ENCODE peak calls at places on chromosome 22, in six cellular contexts. G is NCI-H774, X is spleen, Q is heart right ventricle, L is aorta, U is nucleus accumbens. W is an unnamed sample.

GRCh38 chr22:42016111-42016510 is 17.5 kb downstream of the WBP2NL start:
- DNase-seq in X (no peak), L (no peak), G (no peak), U (no peak), Q (no peak), W (no peak)

GRCh38 chr22:43275545-43275981 is 67.6 kb downstream of the SCUBE1 start:
- DNase-seq in Q (no peak), G (no peak), U (no peak), L (no peak), X (no peak), W (no peak)

GRCh38 chr22:37314315-37315046 is 32.2 kb downstream of the CYTH4 start:
- DNase-seq in G (no peak), X (peak; percentile 81), Q (no peak), U (no peak), L (no peak), W (no peak)

GRCh38 chr22:19873138-19873959 is 18.7 kb upstream of the GNB1L start:
- DNase-seq in X (peak; percentile 69), U (no peak), L (peak; percentile 72), Q (no peak), G (no peak), W (peak; percentile 34)

GRCh38 chr22:41543854-41544670 is at the start of gene POLR3H:
- DNase-seq in Q (peak; percentile 99), X (peak; percentile 99), G (peak; percentile 88), L (peak; percentile 99), U (peak; percentile 95), W (peak; percentile 100)

GRCh38 chr22:17140826-17141771 is 18.0 kb downstream of the HDHD5 start:
- DNase-seq in X (peak; percentile 56), Q (no peak), G (no peak), U (no peak), L (peak; percentile 70), W (no peak)

GRCh38 chr22:19722915-19723164 is 499 bp upstream of the GP1BB start:
- DNase-seq in Q (no peak), G (no peak), X (no peak), L (no peak), U (no peak), W (no peak)

GRCh38 chr22:44425356-44425755 is 72.7 kb downstream of the RTL6 start:
- DNase-seq in Q (no peak), X (no peak), L (no peak), U (no peak), G (no peak), W (no peak)

GRCh38 chr22:29987143-29987542 is 93.1 kb upstream of the HORMAD2 start:
- DNase-seq in L (no peak), Q (no peak), G (no peak), X (no peak), U (peak; percentile 17), W (no peak)

GRCh38 chr22:49663823-49664222 is 163.8 kb downstream of the BRD1 start:
- DNase-seq in X (peak; percentile 72), G (no peak), Q (no peak), L (peak; percentile 67), U (no peak), W (no peak)

GRCh38 chr22:25057013-25057881 is 104.7 kb downstream of the KIAA1671 start:
- DNase-seq in G (peak; percentile 29), Q (peak; percentile 75), X (peak; percentile 87), L (peak; percentile 91), U (no peak), W (peak; percentile 78)

GRCh38 chr22:30347255-30347892 is 9.3 kb downstream of the SF3A1 start:
- DNase-seq in L (no peak), U (no peak), G (no peak), X (no peak), Q (no peak), W (no peak)

GRCh38 chr22:36291831-36292740 is 39.2 kb downstream of the APOL1 start:
- DNase-seq in X (peak; percentile 59), L (peak; percentile 74), G (no peak), U (no peak), Q (no peak), W (peak; percentile 36)

GRCh38 chr22:19291218-19291579 is 320 bp downstream of the CLTCL1 start:
- DNase-seq in G (no peak), U (no peak), Q (peak; percentile 45), X (no peak), L (peak; percentile 85), W (peak; percentile 69)

GRCh38 chr22:22123118-22123959 is 121.2 kb upstream of the VPREB1 start:
- DNase-seq in G (no peak), U (no peak), L (no peak), X (no peak), Q (no peak), W (no peak)

GRCh38 chr22:49394116-49394785 is 433.4 kb downstream of the BRD1 start:
- DNase-seq in X (no peak), L (peak; percentile 19), U (no peak), Q (no peak), G (no peak), W (no peak)

GRCh38 chr22:38872831-38873248 is 824 bp upstream of the CBX6 start:
- DNase-seq in U (no peak), X (peak; percentile 87), G (peak; percentile 5), Q (peak; percentile 75), L (peak; percentile 88), W (peak; percentile 81)

GRCh38 chr22:23626286-23626975 is 5.7 kb downstream of the DRICH1 start:
- DNase-seq in U (no peak), G (no peak), L (no peak), X (no peak), Q (no peak), W (no peak)

W was measured in Right ventricle myocardium superior.